ENCODE peak calls at places on chromosome 21, in five cellular contexts. R is epithelial cell of esophagus, W is aorta, S is A549, V is GM23338. D is an unnamed sample.

GRCh38 chr21:34593423-34593822 is 21.5 kb downstream of the RCAN1 start:
- DNase-seq in S (no peak), V (no peak), W (no peak), R (no peak), D (no peak)

GRCh38 chr21:14918542-14918941 is 146.3 kb downstream of the NRIP1 start:
- DNase-seq in R (no peak), S (no peak), V (no peak), W (no peak), D (no peak)

GRCh38 chr21:26850116-26850643 is 5.0 kb upstream of the ADAMTS1 start:
- DNase-seq in R (peak), W (no peak), V (peak), S (peak), D (peak)

GRCh38 chr21:29296452-29296851 is 2.3 kb upstream of the BACH1 start:
- DNase-seq in R (no peak), V (no peak), S (no peak), W (no peak), D (no peak)

GRCh38 chr21:42203936-42204335 is 15.0 kb upstream of the ABCG1 start:
- DNase-seq in W (no peak), R (no peak), S (no peak), V (no peak), D (no peak)

GRCh38 chr21:46399129-46399528 is 59.6 kb upstream of the DIP2A start:
- DNase-seq in S (no peak), W (no peak), V (no peak), R (no peak), D (no peak)

GRCh38 chr21:21200103-21200938 is 202.1 kb downstream of the NCAM2 start:
- DNase-seq in S (peak), V (no peak), R (peak), W (peak), D (no peak)

GRCh38 chr21:44957901-44958451 is 18.1 kb downstream of the SLX9 start:
- DNase-seq in V (no peak), S (no peak), R (no peak), W (peak), D (no peak)

GRCh38 chr21:37582613-37583012 is 216.0 kb downstream of the DYRK1A start:
- DNase-seq in S (peak), V (peak), W (no peak), R (peak), D (no peak)

GRCh38 chr21:31732891-31733520 is 1.1 kb upstream of the SCAF4 start:
- DNase-seq in R (no peak), V (peak), W (no peak), S (peak), D (no peak)

GRCh38 chr21:46661211-46661625 is 25.7 kb downstream of the PRMT2 start:
- DNase-seq in W (peak), V (peak), R (peak), S (no peak), D (peak)

GRCh38 chr21:46061950-46062349 is 36.0 kb upstream of the COL6A2 start:
- DNase-seq in V (no peak), S (no peak), R (no peak), W (no peak), D (no peak)

GRCh38 chr21:34284613-34285160 is 79.1 kb upstream of the KCNE2 start:
- DNase-seq in W (no peak), S (no peak), R (no peak), V (no peak), D (no peak)

GRCh38 chr21:25960423-25960822 is 210.1 kb downstream of the APP start:
- DNase-seq in S (no peak), W (no peak), V (peak), R (no peak), D (peak)

GRCh38 chr21:42255038-42255601 is 36.2 kb downstream of the ABCG1 start:
- DNase-seq in R (no peak), W (no peak), V (no peak), S (no peak), D (no peak)

GRCh38 chr21:27369962-27370578 is 403.2 kb upstream of the ADAMTS5 start:
- DNase-seq in V (peak), W (no peak), S (no peak), R (no peak), D (no peak)

GRCh38 chr21:34649400-34649799 is 19.4 kb upstream of the CLIC6 start:
- DNase-seq in R (no peak), W (no peak), V (no peak), S (no peak), D (no peak)

GRCh38 chr21:37914211-37914900 is 1.9 kb downstream of the KCNJ6 start:
- DNase-seq in V (peak), S (no peak), W (peak), R (peak), D (peak)

GRCh38 chr21:42539342-42539741 is 25.7 kb downstream of the SLC37A1 start:
- DNase-seq in W (peak), S (no peak), V (no peak), R (no peak), D (no peak)

GRCh38 chr21:18369115-18369514 is 34.5 kb downstream of the TMPRSS15 start:
- DNase-seq in W (no peak), S (peak), R (peak), V (peak), D (peak)

GRCh38 chr21:15015622-15016471 is 49.0 kb downstream of the NRIP1 start:
- DNase-seq in W (no peak), V (no peak), R (peak), S (peak), D (no peak)

GRCh38 chr21:34198232-34199120 is 125.1 kb downstream of the MRPS6 start:
- DNase-seq in W (no peak), V (no peak), R (no peak), S (no peak), D (no peak)

GRCh38 chr21:27734146-27734545 is 767.3 kb upstream of the ADAMTS5 start:
- DNase-seq in R (peak), W (no peak), S (no peak), V (no peak), D (no peak)

GRCh38 chr21:41170442-41170841 is 2.5 kb downstream of the BACE2 start:
- DNase-seq in S (peak), W (peak), R (peak), V (peak), D (peak)

GRCh38 chr21:41147096-41147978 is 20.6 kb upstream of the BACE2 start:
- DNase-seq in S (no peak), V (no peak), R (no peak), W (no peak), D (no peak)

GRCh38 chr21:42570841-42571387 is 57.3 kb downstream of the SLC37A1 start:
- DNase-seq in R (no peak), S (peak), V (peak), W (peak), D (peak)

GRCh38 chr21:21114456-21114855 is 116.2 kb downstream of the NCAM2 start:
- DNase-seq in V (no peak), R (no peak), W (no peak), S (no peak), D (no peak)

GRCh38 chr21:27346041-27346448 is 379.2 kb upstream of the ADAMTS5 start:
- DNase-seq in W (no peak), V (no peak), S (no peak), R (peak), D (no peak)

GRCh38 chr21:18384771-18385170 is 18.8 kb downstream of the TMPRSS15 start:
- DNase-seq in W (no peak), R (peak), V (peak), S (peak), D (no peak)

DNA sequence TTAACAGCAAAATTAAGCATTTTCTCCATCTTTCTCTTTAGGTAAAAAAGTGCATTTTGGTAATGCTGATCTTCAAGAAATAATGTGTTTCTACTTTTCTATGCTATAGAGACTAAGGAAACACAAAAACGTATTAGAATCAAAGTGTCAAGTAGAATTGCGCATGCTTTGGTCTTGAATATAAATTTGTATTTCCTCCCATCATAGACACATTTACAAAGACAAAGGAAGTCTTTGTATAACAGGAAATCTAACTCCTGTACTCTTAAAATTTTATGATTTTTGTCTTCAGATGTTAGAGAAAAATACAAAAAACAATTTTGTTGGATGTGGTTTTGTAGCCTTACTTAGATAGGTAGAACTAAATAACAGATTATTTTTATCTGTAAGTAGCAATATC is 1299.4 kb downstream of the NCAM2 start:
- DNase-seq in S (no peak), V (no peak), R (no peak), W (no peak), D (no peak)
- H3K4me3 ChIP-seq in S (no peak), V (no peak), R (no peak), W (no peak), D (no peak)

GRCh38 chr21:43923391-43923790 is 58.4 kb downstream of the AGPAT3 start:
- DNase-seq in S (no peak), R (no peak), W (no peak), V (no peak), D (no peak)

GRCh38 chr21:43921602-43921978 is 56.6 kb downstream of the AGPAT3 start:
- DNase-seq in S (no peak), V (peak), R (no peak), W (peak), D (no peak)

GRCh38 chr21:43924421-43925095 is 59.5 kb downstream of the AGPAT3 start:
- DNase-seq in R (no peak), W (no peak), V (no peak), S (no peak), D (no peak)

GRCh38 chr21:43921979-43922945 is 57.2 kb downstream of the AGPAT3 start:
- DNase-seq in V (no peak), R (no peak), W (no peak), S (no peak), D (no peak)

DNA sequence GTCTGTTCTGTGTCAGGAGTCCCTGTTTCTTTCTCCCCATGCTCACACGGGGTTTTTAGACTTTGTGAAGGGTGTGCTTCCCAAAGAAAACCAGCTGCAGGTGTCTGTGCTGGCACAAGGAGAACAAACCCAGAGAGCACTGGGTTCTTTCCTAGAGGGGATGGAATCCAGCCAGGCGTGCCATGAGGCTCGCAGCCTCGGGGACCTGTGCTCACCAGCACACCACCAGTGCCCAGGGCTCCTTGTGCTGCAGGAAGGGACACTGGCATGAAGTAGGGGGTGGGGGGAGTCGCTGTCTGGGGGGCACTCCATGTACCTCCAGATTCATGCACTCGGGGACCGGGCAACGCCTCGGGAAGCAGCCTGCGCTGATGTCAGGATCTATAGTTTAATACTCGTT is 57.9 kb downstream of the AGPAT3 start:
- DNase-seq in V (no peak), R (no peak), W (no peak), S (no peak), D (no peak)
- H3K4me3 ChIP-seq in V (no peak), R (no peak), W (no peak), S (no peak), D (no peak)

DNA sequence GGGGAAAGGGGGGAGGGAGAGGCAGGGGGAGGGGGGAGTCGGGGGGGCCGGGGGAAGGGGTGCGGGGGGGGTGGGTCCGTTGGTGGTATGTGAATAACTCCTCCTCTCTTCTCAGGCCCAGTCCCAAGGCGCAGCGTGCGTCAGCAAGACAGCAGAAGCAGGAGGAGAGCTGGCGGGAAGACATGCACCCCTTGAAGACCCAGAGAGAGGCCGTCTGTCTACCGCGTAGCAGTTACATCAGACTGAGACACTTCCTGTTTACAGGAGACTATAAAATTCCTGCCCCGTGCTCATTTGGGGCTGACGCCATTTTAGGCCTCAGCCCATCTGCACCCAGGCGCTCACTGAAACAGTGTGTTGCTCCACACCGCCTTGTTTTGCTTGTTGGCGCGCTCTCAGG is 55.3 kb downstream of the SETD4 start:
- DNase-seq in R (no peak), V (peak), W (no peak), S (peak), D (no peak)
- H3K4me3 ChIP-seq in R (no peak), V (no peak), W (no peak), S (no peak), D (no peak)

GRCh38 chr21:33029512-33029921 is 3.8 kb downstream of the OLIG2 start:
- DNase-seq in W (no peak), S (no peak), V (peak), R (no peak), D (no peak)
- H3K4me3 ChIP-seq in W (no peak), S (no peak), V (peak), R (no peak), D (no peak)

GRCh38 chr21:38988211-38989096 is 182.7 kb downstream of the ETS2 start:
- DNase-seq in S (no peak), R (no peak), W (no peak), V (no peak), D (no peak)

GRCh38 chr21:38986460-38987395 is 181.0 kb downstream of the ETS2 start:
- DNase-seq in R (no peak), W (no peak), V (no peak), S (no peak), D (no peak)

GRCh38 chr21:38985423-38986378 is 180.0 kb downstream of the ETS2 start:
- DNase-seq in V (no peak), S (no peak), R (peak), W (peak), D (no peak)

GRCh38 chr21:38989097-38989744 is 183.5 kb downstream of the ETS2 start:
- DNase-seq in R (no peak), S (no peak), W (no peak), V (no peak), D (no peak)

DNA sequence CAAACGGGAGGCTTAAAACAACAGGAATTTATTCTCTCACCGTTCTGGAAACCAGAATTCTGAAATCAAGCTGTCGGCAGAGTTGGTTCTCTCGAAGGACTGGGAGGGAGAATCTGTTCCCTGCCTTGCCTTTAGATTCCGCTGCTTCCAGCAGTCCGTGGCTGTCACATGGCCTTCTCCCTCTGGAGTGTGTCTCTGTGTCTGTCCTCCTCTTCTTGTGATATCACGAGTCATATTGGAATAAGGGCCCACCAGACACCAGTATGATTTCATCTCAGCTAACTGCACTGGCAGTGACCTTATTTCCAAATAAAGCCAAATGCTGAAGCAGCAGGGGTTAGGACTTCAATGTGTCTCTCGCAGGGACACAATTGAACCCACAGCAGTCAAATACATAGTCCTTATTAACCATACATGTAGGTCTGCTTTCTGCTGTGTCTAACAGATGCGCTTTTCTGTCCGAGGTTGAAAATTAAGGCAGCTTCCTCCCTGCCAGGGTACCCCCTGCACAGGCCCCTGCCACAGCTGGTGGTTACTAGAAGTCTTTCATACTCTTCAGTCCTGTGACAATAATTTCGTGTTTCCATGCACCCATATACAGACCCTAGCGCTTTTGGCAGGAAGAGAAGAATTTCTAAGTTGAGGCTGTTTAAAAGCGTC is 182.0 kb downstream of the ETS2 start:
- DNase-seq in R (no peak), W (no peak), V (no peak), S (no peak), D (no peak)
- H3K4me3 ChIP-seq in R (no peak), W (no peak), V (no peak), S (no peak), D (no peak)

D was measured in neuronal stem cell.